ENCODE peak calls at places on chromosomes 16 and 17, in nine cellular contexts. One of them, this sample, is unnamed. For H3K4me1, the result is how much of the 10 kb centered on the place peaks cover.

GRCh38 chr16:66416136-66416535 is 11.0 kb upstream of the BEAN1 start:
- DNase-seq in sigmoid colon: no peak
- DNase-seq in endodermal cell: no peak
- DNase-seq in tibial nerve: no peak
- DNase-seq in lower lobe of right lung: no peak
- DNase-seq in fibroblast of lung: no peak
- DNase-seq in GM23338: no peak
- DNase-seq in tibial artery: no peak
- DNase-seq in DND-41: no peak
- DNase-seq in this sample: peak

GRCh38 chr16:2038359-2039285 is 9.0 kb downstream of the NTHL1 start:
- DNase-seq in sigmoid colon: peak
- DNase-seq in endodermal cell: no peak
- DNase-seq in tibial nerve: no peak
- DNase-seq in lower lobe of right lung: no peak
- DNase-seq in fibroblast of lung: peak
- DNase-seq in GM23338: no peak
- DNase-seq in tibial artery: no peak
- DNase-seq in DND-41: no peak
- DNase-seq in this sample: no peak

GRCh38 chr17:10435096-10435495 is 13.3 kb upstream of the MYH8 start:
- DNase-seq in sigmoid colon: no peak
- DNase-seq in endodermal cell: no peak
- DNase-seq in tibial nerve: no peak
- DNase-seq in lower lobe of right lung: no peak
- DNase-seq in fibroblast of lung: no peak
- DNase-seq in GM23338: no peak
- DNase-seq in tibial artery: no peak
- DNase-seq in DND-41: no peak
- DNase-seq in this sample: no peak

GRCh38 chr16:56792960-56793359 is 63.0 kb downstream of the NUP93 start:
- DNase-seq in sigmoid colon: no peak
- DNase-seq in endodermal cell: no peak
- DNase-seq in tibial nerve: no peak
- DNase-seq in lower lobe of right lung: no peak
- DNase-seq in fibroblast of lung: no peak
- DNase-seq in GM23338: no peak
- DNase-seq in tibial artery: no peak
- DNase-seq in DND-41: no peak
- DNase-seq in this sample: no peak

GRCh38 chr16:24668481-24669001 is 60.9 kb upstream of the TNRC6A start:
- DNase-seq in sigmoid colon: no peak
- DNase-seq in endodermal cell: no peak
- DNase-seq in tibial nerve: no peak
- DNase-seq in lower lobe of right lung: no peak
- DNase-seq in fibroblast of lung: peak
- DNase-seq in GM23338: no peak
- DNase-seq in tibial artery: peak
- DNase-seq in DND-41: no peak
- DNase-seq in this sample: peak

GRCh38 chr17:79420318-79421243 is 190.3 kb downstream of the RBFOX3 start:
- DNase-seq in sigmoid colon: no peak
- DNase-seq in endodermal cell: peak
- DNase-seq in tibial nerve: no peak
- DNase-seq in lower lobe of right lung: no peak
- DNase-seq in fibroblast of lung: peak
- DNase-seq in GM23338: no peak
- DNase-seq in tibial artery: no peak
- DNase-seq in DND-41: no peak
- DNase-seq in this sample: no peak

GRCh38 chr16:75138233-75138632 is 10.1 kb upstream of the ZFP1 start:
- DNase-seq in sigmoid colon: no peak
- DNase-seq in endodermal cell: no peak
- DNase-seq in tibial nerve: no peak
- DNase-seq in lower lobe of right lung: no peak
- DNase-seq in fibroblast of lung: no peak
- DNase-seq in GM23338: no peak
- DNase-seq in tibial artery: no peak
- DNase-seq in DND-41: no peak
- DNase-seq in this sample: no peak

GRCh38 chr16:29743827-29744531 is 1.8 kb downstream of the C16orf54 start:
- DNase-seq in sigmoid colon: no peak
- DNase-seq in endodermal cell: no peak
- DNase-seq in tibial nerve: no peak
- DNase-seq in lower lobe of right lung: no peak
- DNase-seq in fibroblast of lung: no peak
- DNase-seq in GM23338: peak
- DNase-seq in tibial artery: no peak
- DNase-seq in DND-41: no peak
- DNase-seq in this sample: no peak

GRCh38 chr16:88633684-88634140 is 4.7 kb upstream of the IL17C start:
- DNase-seq in sigmoid colon: no peak
- DNase-seq in endodermal cell: peak
- DNase-seq in tibial nerve: no peak
- DNase-seq in lower lobe of right lung: peak
- DNase-seq in fibroblast of lung: no peak
- DNase-seq in GM23338: peak
- DNase-seq in tibial artery: no peak
- DNase-seq in DND-41: no peak
- DNase-seq in this sample: no peak

GRCh38 chr17:75124041-75124818 is 7.3 kb downstream of the NT5C start:
- DNase-seq in sigmoid colon: no peak
- DNase-seq in endodermal cell: no peak
- DNase-seq in tibial nerve: no peak
- DNase-seq in lower lobe of right lung: peak
- DNase-seq in fibroblast of lung: peak
- DNase-seq in GM23338: no peak
- DNase-seq in tibial artery: peak
- DNase-seq in DND-41: no peak
- DNase-seq in this sample: no peak

GRCh38 chr17:39699818-39700147 is at the start of gene ERBB2:
- DNase-seq in sigmoid colon: peak
- DNase-seq in endodermal cell: peak
- DNase-seq in tibial nerve: peak
- DNase-seq in lower lobe of right lung: peak
- DNase-seq in fibroblast of lung: peak
- DNase-seq in GM23338: peak
- DNase-seq in tibial artery: peak
- DNase-seq in DND-41: no peak
- DNase-seq in this sample: no peak

GRCh38 chr16:30032083-30032819 is 1.2 kb upstream of the TLCD3B start:
- DNase-seq in sigmoid colon: no peak
- DNase-seq in endodermal cell: peak
- DNase-seq in tibial nerve: no peak
- DNase-seq in lower lobe of right lung: no peak
- DNase-seq in fibroblast of lung: peak
- DNase-seq in GM23338: peak
- DNase-seq in tibial artery: no peak
- DNase-seq in DND-41: peak
- DNase-seq in this sample: no peak

GRCh38 chr16:66035096-66035495 is 331.4 kb upstream of the CDH5 start:
- DNase-seq in sigmoid colon: no peak
- DNase-seq in endodermal cell: no peak
- DNase-seq in tibial nerve: no peak
- DNase-seq in lower lobe of right lung: no peak
- DNase-seq in fibroblast of lung: no peak
- DNase-seq in GM23338: no peak
- DNase-seq in tibial artery: no peak
- DNase-seq in DND-41: no peak
- DNase-seq in this sample: no peak

GRCh38 chr16:25298165-25298872 is 40.7 kb upstream of the ZKSCAN2 start:
- DNase-seq in sigmoid colon: no peak
- DNase-seq in endodermal cell: no peak
- DNase-seq in tibial nerve: no peak
- DNase-seq in lower lobe of right lung: no peak
- DNase-seq in fibroblast of lung: no peak
- DNase-seq in GM23338: no peak
- DNase-seq in tibial artery: no peak
- DNase-seq in DND-41: peak
- DNase-seq in this sample: no peak

GRCh38 chr16:68197250-68197649 is 38.7 kb downstream of the ESRP2 start:
- DNase-seq in sigmoid colon: no peak
- DNase-seq in endodermal cell: no peak
- DNase-seq in tibial nerve: no peak
- DNase-seq in lower lobe of right lung: no peak
- DNase-seq in fibroblast of lung: no peak
- DNase-seq in GM23338: no peak
- DNase-seq in tibial artery: no peak
- DNase-seq in DND-41: no peak
- DNase-seq in this sample: no peak

GRCh38 chr16:66477028-66477515 is 50.0 kb downstream of the BEAN1 start:
- DNase-seq in sigmoid colon: no peak
- DNase-seq in endodermal cell: peak
- DNase-seq in tibial nerve: no peak
- DNase-seq in lower lobe of right lung: no peak
- DNase-seq in fibroblast of lung: no peak
- DNase-seq in GM23338: no peak
- DNase-seq in tibial artery: no peak
- DNase-seq in DND-41: no peak
- DNase-seq in this sample: peak

GRCh38 chr17:43085489-43085888 is 39.7 kb downstream of the BRCA1 start:
- DNase-seq in sigmoid colon: no peak
- DNase-seq in endodermal cell: no peak
- DNase-seq in tibial nerve: no peak
- DNase-seq in lower lobe of right lung: no peak
- DNase-seq in fibroblast of lung: peak
- DNase-seq in GM23338: peak
- DNase-seq in tibial artery: no peak
- DNase-seq in DND-41: no peak
- DNase-seq in this sample: no peak
- TF ChIP-seq CTCF in sigmoid colon: no peak
- TF ChIP-seq CTCF in endodermal cell: peak
- TF ChIP-seq CTCF in tibial nerve: no peak
- TF ChIP-seq CTCF in lower lobe of right lung: no peak
- TF ChIP-seq CTCF in fibroblast of lung: no peak
- TF ChIP-seq CTCF in GM23338: no peak
- TF ChIP-seq CTCF in tibial artery: no peak
- TF ChIP-seq CTCF in DND-41: no peak
- TF ChIP-seq CTCF in this sample: no peak

GRCh38 chr17:48641541-48642058 is 15.4 kb upstream of the HOXB9 start:
- DNase-seq in sigmoid colon: peak
- DNase-seq in endodermal cell: peak
- DNase-seq in tibial nerve: no peak
- DNase-seq in lower lobe of right lung: no peak
- DNase-seq in fibroblast of lung: no peak
- DNase-seq in GM23338: peak
- DNase-seq in tibial artery: no peak
- DNase-seq in DND-41: no peak
- DNase-seq in this sample: no peak

GRCh38 chr17:48639136-48639535 is 13.0 kb upstream of the HOXB9 start:
- DNase-seq in sigmoid colon: peak
- DNase-seq in endodermal cell: peak
- DNase-seq in tibial nerve: no peak
- DNase-seq in lower lobe of right lung: no peak
- DNase-seq in fibroblast of lung: no peak
- DNase-seq in GM23338: peak
- DNase-seq in tibial artery: no peak
- DNase-seq in DND-41: no peak
- DNase-seq in this sample: no peak

GRCh38 chr17:48642059-48642842 is 16.1 kb upstream of the HOXB9 start:
- DNase-seq in sigmoid colon: peak
- DNase-seq in endodermal cell: peak
- DNase-seq in tibial nerve: no peak
- DNase-seq in lower lobe of right lung: no peak
- DNase-seq in fibroblast of lung: no peak
- DNase-seq in GM23338: peak
- DNase-seq in tibial artery: no peak
- DNase-seq in DND-41: no peak
- DNase-seq in this sample: no peak

GRCh38 chr17:48640858-48641180 is 14.7 kb upstream of the HOXB9 start:
- DNase-seq in sigmoid colon: no peak
- DNase-seq in endodermal cell: no peak
- DNase-seq in tibial nerve: no peak
- DNase-seq in lower lobe of right lung: no peak
- DNase-seq in fibroblast of lung: no peak
- DNase-seq in GM23338: no peak
- DNase-seq in tibial artery: no peak
- DNase-seq in DND-41: no peak
- DNase-seq in this sample: no peak

GRCh38 chr17:48639982-48640857 is 14.1 kb upstream of the HOXB9 start:
- DNase-seq in sigmoid colon: peak
- DNase-seq in endodermal cell: peak
- DNase-seq in tibial nerve: no peak
- DNase-seq in lower lobe of right lung: no peak
- DNase-seq in fibroblast of lung: no peak
- DNase-seq in GM23338: no peak
- DNase-seq in tibial artery: no peak
- DNase-seq in DND-41: no peak
- DNase-seq in this sample: no peak
- H3K4me1 ChIP-seq in sigmoid colon: under half
- H3K4me1 ChIP-seq in endodermal cell: under half
- H3K4me1 ChIP-seq in tibial nerve: under half
- H3K4me1 ChIP-seq in lower lobe of right lung: under half
- H3K4me1 ChIP-seq in fibroblast of lung: under half
- H3K4me1 ChIP-seq in GM23338: under half
- H3K4me1 ChIP-seq in tibial artery: under half
- H3K4me1 ChIP-seq in DND-41: under half
- H3K4me1 ChIP-seq in this sample: under half

DNA sequence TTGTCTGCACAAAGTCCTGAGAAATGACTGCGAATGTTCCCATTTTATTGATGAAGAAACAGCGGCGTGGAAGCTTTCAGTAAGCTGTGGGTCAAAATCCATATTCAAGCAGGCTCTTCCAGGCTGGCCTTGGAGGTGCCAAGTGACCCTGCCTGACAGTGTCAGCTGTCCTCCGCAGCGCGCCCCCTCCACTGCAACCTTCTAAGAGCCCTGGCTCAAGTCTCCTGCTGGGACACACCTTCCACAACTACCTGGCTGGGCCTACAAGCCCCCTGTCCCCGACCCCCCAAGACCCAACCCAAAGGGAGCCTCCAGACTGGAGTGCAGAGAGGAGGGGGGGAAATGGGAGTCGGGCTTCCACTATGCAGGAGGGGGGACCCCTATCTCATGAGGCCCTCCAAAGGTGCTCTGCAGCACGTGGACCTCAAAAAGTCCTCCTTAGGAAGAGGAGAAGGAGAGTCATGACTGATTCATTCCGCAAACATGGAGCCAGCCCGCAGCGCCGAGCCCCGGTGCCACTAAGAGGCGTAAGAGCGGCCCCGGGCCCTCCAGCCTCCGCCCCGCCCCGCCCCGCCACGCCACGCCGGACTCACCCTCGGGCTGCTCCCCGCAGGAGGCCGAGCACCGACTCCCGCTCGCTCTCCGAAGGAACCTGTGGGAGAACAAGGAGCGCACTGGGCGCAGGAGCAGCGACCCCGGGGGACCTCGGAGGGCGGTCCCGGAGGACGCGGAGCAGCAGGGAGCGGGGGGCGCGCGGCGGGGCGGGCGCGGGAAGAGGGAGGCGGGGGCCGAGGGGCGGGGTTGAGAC is 574 bp downstream of the MPP3 start:
- DNase-seq in sigmoid colon: peak
- DNase-seq in endodermal cell: peak
- DNase-seq in tibial nerve: no peak
- DNase-seq in lower lobe of right lung: peak
- DNase-seq in fibroblast of lung: peak
- DNase-seq in GM23338: peak
- DNase-seq in tibial artery: peak
- DNase-seq in DND-41: no peak
- DNase-seq in this sample: peak
- TF ChIP-seq CTCF in sigmoid colon: no peak
- TF ChIP-seq CTCF in endodermal cell: no peak
- TF ChIP-seq CTCF in tibial nerve: no peak
- TF ChIP-seq CTCF in lower lobe of right lung: no peak
- TF ChIP-seq CTCF in fibroblast of lung: no peak
- TF ChIP-seq CTCF in GM23338: no peak
- TF ChIP-seq CTCF in tibial artery: no peak
- TF ChIP-seq CTCF in DND-41: no peak
- TF ChIP-seq CTCF in this sample: peak

GRCh38 chr16:69566437-69567030 is 768 bp downstream of the NFAT5 start:
- DNase-seq in sigmoid colon: peak
- DNase-seq in endodermal cell: peak
- DNase-seq in tibial nerve: peak
- DNase-seq in lower lobe of right lung: peak
- DNase-seq in fibroblast of lung: peak
- DNase-seq in GM23338: peak
- DNase-seq in tibial artery: peak
- DNase-seq in DND-41: peak
- DNase-seq in this sample: no peak
- H3K4me1 ChIP-seq in sigmoid colon: under half
- H3K4me1 ChIP-seq in endodermal cell: under half
- H3K4me1 ChIP-seq in tibial nerve: under half
- H3K4me1 ChIP-seq in lower lobe of right lung: half or more
- H3K4me1 ChIP-seq in fibroblast of lung: under half
- H3K4me1 ChIP-seq in GM23338: under half
- H3K4me1 ChIP-seq in tibial artery: under half
- H3K4me1 ChIP-seq in DND-41: under half
- H3K4me1 ChIP-seq in this sample: under half